ENCODE peak calls at places on chromosomes 13 and 19, in eight cellular contexts. I is aorta; O is MM.1S; F is cardiac muscle cell; C is ascending aorta; Z is CD8-positive, alpha-beta T cell; P is stomach; Y is IMR-90. L is an unnamed sample.

GRCh38 chr19:1251233-1251502 is 2.8 kb downstream of the MIDN start:
- DNase-seq in I (peak), O (no peak), F (peak), C (no peak), Z (no peak), P (peak), Y (peak), L (no peak)

GRCh38 chr19:42436006-42436405 is 6.7 kb downstream of the CXCL17 start:
- DNase-seq in I (no peak), O (no peak), F (peak), C (no peak), Z (no peak), P (no peak), Y (no peak), L (no peak)

GRCh38 chr19:15188851-15189250 is 11.9 kb downstream of the NOTCH3 start:
- DNase-seq in I (no peak), O (no peak), F (no peak), C (no peak), Z (no peak), P (no peak), Y (no peak), L (peak)

GRCh38 chr19:40762754-40763153 is 11.8 kb downstream of the SNRPA start:
- DNase-seq in I (no peak), O (no peak), F (no peak), C (no peak), Z (no peak), P (no peak), Y (no peak), L (no peak)

GRCh38 chr19:10699650-10700335 is 1.4 kb upstream of the QTRT1 start:
- DNase-seq in I (no peak), O (peak), F (peak), C (no peak), Z (peak), P (peak), Y (peak), L (no peak)

GRCh38 chr13:91747164-91747563 is 348.7 kb downstream of the GPC5 start:
- DNase-seq in I (no peak), O (no peak), F (no peak), C (no peak), Z (no peak), P (no peak), Y (no peak), L (no peak)

GRCh38 chr13:103243495-103243894 is 177.3 kb upstream of the SLC10A2 start:
- DNase-seq in I (no peak), O (no peak), F (no peak), C (no peak), Z (no peak), P (no peak), Y (no peak), L (no peak)

GRCh38 chr19:35713904-35714440 is 3.8 kb upstream of the KMT2B start:
- DNase-seq in I (no peak), O (no peak), F (no peak), C (no peak), Z (no peak), P (no peak), Y (no peak), L (peak)

GRCh38 chr13:30526612-30527217 is 61.0 kb upstream of the HMGB1 start:
- DNase-seq in I (no peak), O (no peak), F (peak), C (no peak), Z (no peak), P (no peak), Y (peak), L (no peak)

GRCh38 chr19:19606021-19606420 is 12.5 kb downstream of the PBX4 start:
- DNase-seq in I (no peak), O (no peak), F (no peak), C (no peak), Z (no peak), P (peak), Y (peak), L (no peak)

GRCh38 chr13:46795321-46795720 is 1.6 kb downstream of the ESD start:
- DNase-seq in I (no peak), O (no peak), F (no peak), C (no peak), Z (no peak), P (no peak), Y (no peak), L (no peak)

GRCh38 chr13:51848674-51849073 is 3.7 kb upstream of the TMEM272 start:
- DNase-seq in I (no peak), O (no peak), F (peak), C (no peak), Z (no peak), P (no peak), Y (peak), L (no peak)

GRCh38 chr13:44434441-44435141 is 61.0 kb downstream of the SERP2 start:
- DNase-seq in I (no peak), O (no peak), F (no peak), C (no peak), Z (no peak), P (no peak), Y (no peak), L (no peak)

GRCh38 chr19:46660008-46660517 is 919 bp downstream of the DACT3 start:
- DNase-seq in I (peak), O (no peak), F (peak), C (peak), Z (no peak), P (no peak), Y (no peak), L (no peak)

GRCh38 chr13:97301382-97302095 is 79.4 kb downstream of the MBNL2 start:
- DNase-seq in I (no peak), O (no peak), F (no peak), C (no peak), Z (no peak), P (no peak), Y (no peak), L (no peak)
- H3K27ac ChIP-seq in I (no peak), O (no peak), F (no peak), C (no peak), Z (no peak), P (no peak), Y (no peak), L (no peak)

GRCh38 chr13:109785141-109785891 is 1.1 kb downstream of the IRS2 start:
- DNase-seq in I (peak), O (no peak), F (peak), C (peak), Z (peak), P (peak), Y (peak), L (peak)
- H3K4me3 ChIP-seq in I (peak), O (peak), F (peak), C (peak), Z (peak), P (peak), Y (peak), L (peak)

GRCh38 chr19:39171479-39172465 is 25.0 kb upstream of the NCCRP1 start:
- DNase-seq in I (no peak), O (no peak), F (no peak), C (no peak), Z (no peak), P (no peak), Y (no peak), L (no peak)
- H3K27ac ChIP-seq in I (no peak), O (no peak), F (peak), C (no peak), Z (no peak), P (no peak), Y (no peak), L (no peak)

GRCh38 chr19:51593138-51593890 is 22.2 kb downstream of the ZNF175 start:
- DNase-seq in I (no peak), O (no peak), F (no peak), C (no peak), Z (no peak), P (no peak), Y (no peak), L (no peak)
- H3K4me3 ChIP-seq in I (peak), O (peak), F (peak), C (peak), Z (peak), P (peak), Y (peak), L (peak)

DNA sequence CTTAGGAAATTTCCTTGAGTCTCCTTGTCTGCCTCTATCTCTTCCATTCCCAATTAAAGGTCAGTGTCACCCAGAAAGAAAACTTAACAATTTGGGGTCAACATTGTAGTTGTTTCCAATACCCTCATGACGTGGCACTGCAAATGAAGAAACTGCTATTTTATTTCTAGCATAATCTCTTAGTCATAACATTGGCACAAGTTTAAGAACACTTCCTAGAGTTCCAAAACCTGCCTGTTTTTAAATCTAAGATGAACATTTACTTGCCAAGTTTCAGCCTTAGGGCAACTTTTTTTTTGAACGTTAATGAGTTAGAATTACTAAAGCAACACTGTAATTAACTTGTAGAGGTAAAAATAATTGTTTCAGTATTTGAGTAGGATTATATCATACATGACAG is 108.0 kb downstream of the LMO7 start:
- DNase-seq in I (no peak), O (no peak), F (no peak), C (no peak), Z (no peak), P (no peak), Y (no peak), L (no peak)
- H3K27ac ChIP-seq in I (no peak), O (no peak), F (no peak), C (peak), Z (no peak), P (no peak), Y (no peak), L (no peak)

DNA sequence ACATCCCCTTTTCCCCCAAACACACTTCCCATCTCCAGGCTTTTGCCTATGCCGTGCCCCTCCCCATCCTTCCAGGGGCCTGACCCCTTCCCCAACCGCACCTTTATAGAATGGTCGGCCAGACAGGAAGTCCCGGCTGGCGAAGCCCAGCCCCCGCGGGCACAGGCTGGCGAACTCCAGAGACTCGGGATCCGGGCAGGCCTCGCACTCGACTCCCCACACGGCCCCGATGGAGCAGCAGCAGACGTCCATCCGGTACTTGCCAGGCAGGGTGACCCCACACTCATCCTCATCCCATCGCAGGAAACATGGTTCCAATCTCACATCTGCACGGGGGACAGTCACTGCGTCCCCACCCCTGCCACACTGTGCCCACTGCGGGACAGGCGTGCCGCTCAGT is 25.7 kb downstream of the FBN3 start:
- DNase-seq in I (no peak), O (no peak), F (no peak), C (no peak), Z (no peak), P (no peak), Y (no peak), L (no peak)
- H3K4me3 ChIP-seq in I (no peak), O (no peak), F (no peak), C (no peak), Z (no peak), P (no peak), Y (no peak), L (no peak)